ENCODE peak calls at places on chromosomes 11 and 22, in six cellular contexts. J, W, U, Z, C and N are unnamed samples.

GRCh38 chr11:120512727-120513435 is 1.3 kb downstream of the GRIK4 start:
- DNase-seq in J (no peak), W (no peak), U (no peak), Z (peak), C (no peak), N (no peak)

GRCh38 chr11:19683141-19683805 is 29.4 kb upstream of the NAV2 start:
- DNase-seq in J (peak), W (no peak), U (peak), Z (no peak), C (peak), N (no peak)

GRCh38 chr11:61417670-61418069 is 12.1 kb downstream of the CPSF7 start:
- DNase-seq in J (no peak), W (no peak), U (no peak), Z (no peak), C (no peak), N (no peak)

GRCh38 chr11:121298770-121299169 is 6.2 kb downstream of the SC5D start:
- DNase-seq in J (no peak), W (no peak), U (no peak), Z (no peak), C (no peak), N (no peak)

GRCh38 chr11:119347940-119348339 is 1.4 kb upstream of the MFRP start:
- DNase-seq in J (no peak), W (no peak), U (no peak), Z (no peak), C (no peak), N (no peak)

GRCh38 chr11:4821021-4821420 is at the start of gene OR51F2:
- DNase-seq in J (no peak), W (no peak), U (no peak), Z (no peak), C (no peak), N (no peak)

GRCh38 chr22:49372111-49372529 is 455.6 kb downstream of the BRD1 start:
- DNase-seq in J (no peak), W (no peak), U (no peak), Z (no peak), C (no peak), N (no peak)

GRCh38 chr22:26406118-26406517 is 22.9 kb upstream of the ASPHD2 start:
- DNase-seq in J (no peak), W (no peak), U (no peak), Z (peak), C (peak), N (no peak)

GRCh38 chr11:128830290-128830813 is 36.7 kb downstream of the KCNJ1 start:
- DNase-seq in J (no peak), W (no peak), U (no peak), Z (no peak), C (no peak), N (no peak)

GRCh38 chr11:86575927-86576326 is 96.5 kb downstream of the ME3 start:
- DNase-seq in J (no peak), W (no peak), U (no peak), Z (no peak), C (no peak), N (no peak)

GRCh38 chr11:11171854-11172253 is 181.2 kb downstream of the CSNK2A3 start:
- DNase-seq in J (no peak), W (no peak), U (no peak), Z (no peak), C (no peak), N (no peak)

GRCh38 chr22:27115816-27116256 is 458.4 kb downstream of the MIAT start:
- DNase-seq in J (no peak), W (no peak), U (no peak), Z (no peak), C (peak), N (no peak)

GRCh38 chr22:38230108-38230825 is 28.5 kb downstream of the MAFF start:
- DNase-seq in J (no peak), W (peak), U (no peak), Z (peak), C (peak), N (no peak)

GRCh38 chr11:46049325-46049860 is 71.9 kb downstream of the PHF21A start:
- DNase-seq in J (no peak), W (no peak), U (no peak), Z (peak), C (no peak), N (no peak)

GRCh38 chr11:117841582-117842031 is 17.1 kb upstream of the FXYD2 start:
- DNase-seq in J (no peak), W (no peak), U (peak), Z (no peak), C (no peak), N (no peak)